ENCODE peak calls at places on chromosomes 11 and 22, in four cellular contexts. H is activated T-cell treated with anti-CD3 and anti-CD28 coated beads for 1 hour; T is stimulated activated CD4-positive, alpha-beta T cell treated with anti-CD3 and anti-CD28 coated beads, Interleukin-12 subunit alpha, Interleukin-12 subunit beta, amount 100 ng/mL, for 48 hours; S is AML-193. N is an unnamed sample.

GRCh38 chr11:119783466-119784400 is 54.7 kb upstream of the NECTIN1 start:
- DNase-seq in T (no peak), H (no peak), S (no peak), N (no peak)

GRCh38 chr11:8102296-8102915 is 21.4 kb downstream of the TUB start:
- DNase-seq in S (no peak), T (no peak), H (no peak), N (no peak)

GRCh38 chr11:17240780-17241179 is 33.0 kb upstream of the PIK3C2A start:
- DNase-seq in T (no peak), S (no peak), H (no peak), N (no peak)

GRCh38 chr11:115420524-115420923 is 83.7 kb downstream of the CADM1 start:
- DNase-seq in T (no peak), S (no peak), H (no peak), N (no peak)

GRCh38 chr11:23288001-23288783 is 427.9 kb upstream of the CCDC179 start:
- DNase-seq in S (no peak), T (no peak), H (no peak), N (peak)

GRCh38 chr11:86761978-86762377 is 38.4 kb upstream of the PRSS23 start:
- DNase-seq in H (no peak), T (no peak), S (no peak), N (peak)

GRCh38 chr11:74371269-74372039 is 26.8 kb downstream of the PGM2L1 start:
- DNase-seq in T (no peak), H (no peak), S (no peak), N (peak)

GRCh38 chr11:559712-560304 is 730 bp downstream of the LMNTD2 start:
- DNase-seq in H (no peak), S (no peak), T (no peak), N (no peak)

GRCh38 chr22:50530280-50530856 is 556 bp upstream of the TYMP start:
- DNase-seq in H (peak), S (no peak), T (no peak), N (no peak)

GRCh38 chr22:23124611-23125511 is 16.9 kb downstream of the RSPH14 start:
- DNase-seq in H (no peak), S (no peak), T (no peak), N (no peak)

GRCh38 chr11:77300695-77301094 is 791 bp downstream of the GDPD4 start:
- DNase-seq in T (no peak), H (no peak), S (no peak), N (no peak)

GRCh38 chr11:73413246-73413645 is 37.0 kb downstream of the RELT start:
- DNase-seq in T (no peak), S (no peak), H (no peak), N (no peak)

GRCh38 chr22:44824271-44824670 is 71.9 kb downstream of the ARHGAP8 start:
- DNase-seq in S (no peak), H (no peak), T (no peak), N (no peak)

GRCh38 chr22:23847991-23848864 is 9.4 kb upstream of the DERL3 start:
- DNase-seq in T (no peak), H (no peak), S (no peak), N (no peak)

GRCh38 chr11:8201524-8202365 is 32.9 kb upstream of the RIC3 start:
- DNase-seq in S (no peak), T (no peak), H (no peak), N (no peak)

GRCh38 chr11:8223513-8223899 is 40.2 kb downstream of the LMO1 start:
- DNase-seq in T (no peak), H (no peak), S (no peak), N (peak)

GRCh38 chr11:34380696-34381095 is 22.9 kb upstream of the ABTB2 start:
- DNase-seq in H (no peak), T (no peak), S (no peak), N (no peak)

GRCh38 chr11:96098511-96099241 is 174.8 kb upstream of the MTMR2 start:
- DNase-seq in S (no peak), T (no peak), H (no peak), N (peak)

GRCh38 chr22:32564170-32565001 is 89.8 kb downstream of the FBXO7 start:
- DNase-seq in S (no peak), H (no peak), T (no peak), N (peak)

GRCh38 chr22:38707346-38707745 is 1.6 kb downstream of the GTPBP1 start:
- DNase-seq in H (no peak), S (peak), T (no peak), N (peak)

GRCh38 chr11:102111011-102111786 is 952 bp downstream of the YAP1 start:
- DNase-seq in S (no peak), T (no peak), H (no peak), N (peak)

GRCh38 chr11:10497371-10498021 is 42.4 kb downstream of the AMPD3 start:
- DNase-seq in T (no peak), S (no peak), H (no peak), N (no peak)

GRCh38 chr11:795638-796564 is 2.2 kb downstream of the SLC25A22 start:
- DNase-seq in H (peak), T (peak), S (peak), N (no peak)

GRCh38 chr11:1564535-1565172 is 7.4 kb downstream of the DUSP8 start:
- DNase-seq in H (no peak), T (no peak), S (no peak), N (peak)

GRCh38 chr22:27801616-27802388 is at the start of gene MN1:
- DNase-seq in H (peak), T (no peak), S (no peak), N (no peak)